ENCODE peak calls at places on chromosomes 3 and 15, in six cellular contexts. W is CD8-positive, alpha-beta T cell; Y is transverse colon; A is right atrium auricular region; K is fibroblast of lung; M is lower lobe of right lung. R is an unnamed sample.

GRCh38 chr15:70280781-70281180 is 183.1 kb upstream of the TLE3 start:
- DNase-seq in A (no peak), W (no peak), K (no peak), Y (peak; percentile 1), M (no peak), R (no peak)

GRCh38 chr15:33131880-33132279 is 62.6 kb downstream of the FMN1 start:
- DNase-seq in Y (no peak), A (no peak), K (peak; percentile 68), W (no peak), M (no peak), R (peak; percentile 47)

GRCh38 chr3:158152186-158152585 is 42.3 kb downstream of the RSRC1 start:
- DNase-seq in A (no peak), Y (no peak), W (no peak), M (no peak), K (peak; percentile 36), R (no peak)

GRCh38 chr3:162142511-162142910 is 645.9 kb downstream of the OTOL1 start:
- DNase-seq in K (peak; percentile 65), W (no peak), A (no peak), M (no peak), Y (no peak), R (no peak)

GRCh38 chr15:62560943-62561571 is 396.0 kb upstream of the C2CD4B start:
- DNase-seq in Y (peak; percentile 80), K (no peak), A (no peak), W (no peak), M (no peak), R (peak; percentile 75)

GRCh38 chr15:78004919-78005634 is 72.4 kb downstream of the TBC1D2B start:
- DNase-seq in M (peak; percentile 77), W (no peak), A (peak; percentile 86), Y (peak; percentile 60), K (peak; percentile 94), R (peak; percentile 51)

GRCh38 chr3:31462050-31462569 is 70.6 kb upstream of the STT3B start:
- DNase-seq in M (no peak), W (peak; percentile 11), A (no peak), K (no peak), Y (peak; percentile 34), R (no peak)

GRCh38 chr3:58116161-58116955 is 94.4 kb downstream of the DNASE1L3 start:
- DNase-seq in A (no peak), M (no peak), K (no peak), W (peak; percentile 47), Y (no peak), R (no peak)

GRCh38 chr3:71849674-71850073 is 64.7 kb upstream of the PROK2 start:
- DNase-seq in A (no peak), M (no peak), Y (no peak), K (no peak), W (no peak), R (no peak)

GRCh38 chr3:121488628-121489027 is 57.2 kb downstream of the POLQ start:
- DNase-seq in K (no peak), W (no peak), A (no peak), Y (no peak), M (no peak), R (no peak)

GRCh38 chr3:171142985-171143384 is 116.5 kb upstream of the SLC2A2 start:
- DNase-seq in K (peak; percentile 74), A (no peak), Y (no peak), M (no peak), W (no peak), R (no peak)

GRCh38 chr3:124829819-124830554 is 57.2 kb downstream of the ITGB5 start:
- DNase-seq in Y (no peak), W (no peak), M (no peak), K (no peak), A (peak; percentile 72), R (no peak)

GRCh38 chr15:95864467-95864886 is 466.0 kb upstream of the NR2F2 start:
- DNase-seq in W (no peak), K (peak; percentile 47), M (no peak), Y (peak; percentile 14), A (no peak), R (no peak)

GRCh38 chr15:99320374-99321215 is 69.3 kb downstream of the LRRC28 start:
- DNase-seq in A (no peak), W (no peak), M (no peak), Y (no peak), K (no peak), R (no peak)

GRCh38 chr15:90412356-90413194 is 24.5 kb downstream of the IQGAP1 start:
- DNase-seq in A (peak; percentile 71), K (peak; percentile 72), W (no peak), M (peak; percentile 63), Y (peak; percentile 66), R (no peak)

GRCh38 chr15:89196994-89197393 is 24.4 kb downstream of the RLBP1 start:
- DNase-seq in K (no peak), W (no peak), M (no peak), Y (peak; percentile 44), A (no peak), R (no peak)

GRCh38 chr15:57017024-57017423 is 98.6 kb downstream of the TCF12 start:
- DNase-seq in K (peak; percentile 42), A (no peak), M (no peak), Y (no peak), W (no peak), R (no peak)

GRCh38 chr3:137796993-137797392 is 32.9 kb downstream of the SOX14 start:
- DNase-seq in M (no peak), W (no peak), Y (no peak), A (no peak), K (no peak), R (no peak)

GRCh38 chr3:53085476-53085875 is 39.6 kb upstream of the SFMBT1 start:
- DNase-seq in Y (no peak), K (no peak), M (no peak), A (no peak), W (no peak), R (no peak)

GRCh38 chr3:13581485-13582365 is 32.8 kb downstream of the FBLN2 start:
- DNase-seq in A (no peak), K (peak; percentile 40), W (no peak), Y (no peak), M (no peak), R (peak; percentile 42)

GRCh38 chr3:31918179-31919165 is 62.6 kb downstream of the OSBPL10 start:
- DNase-seq in W (no peak), Y (no peak), A (no peak), M (no peak), K (peak; percentile 47), R (no peak)

GRCh38 chr3:67809370-67809935 is 155.0 kb upstream of the SUCLG2 start:
- DNase-seq in W (no peak), K (no peak), Y (no peak), A (no peak), M (no peak), R (no peak)

GRCh38 chr15:31332681-31333071 is 6.0 kb downstream of the KLF13 start:
- DNase-seq in A (no peak), K (no peak), W (no peak), M (no peak), Y (no peak), R (no peak)

GRCh38 chr15:101675015-101675414 is 22.8 kb upstream of the TM2D3 start:
- DNase-seq in W (no peak), M (no peak), Y (no peak), K (peak; percentile 70), A (no peak), R (no peak)

GRCh38 chr3:134711284-134711683 is 60.5 kb upstream of the KY start:
- DNase-seq in A (no peak), M (no peak), W (no peak), Y (no peak), K (no peak), R (no peak)

GRCh38 chr3:50237133-50237651 is 1.2 kb downstream of the GNAI2 start:
- DNase-seq in K (peak; percentile 42), Y (no peak), A (no peak), W (no peak), M (peak; percentile 60), R (peak; percentile 71)

GRCh38 chr3:129399145-129399894 is 29.1 kb downstream of the EFCAB12 start:
- DNase-seq in A (peak; percentile 88), M (peak; percentile 78), Y (peak; percentile 92), W (peak; percentile 40), K (peak; percentile 98), R (peak; percentile 93)

GRCh38 chr3:155792532-155792931 is 13.5 kb downstream of the C3orf33 start:
- DNase-seq in W (no peak), Y (no peak), A (no peak), K (no peak), M (no peak), R (no peak)
- H3K4me3 ChIP-seq in W (no peak overlapping the region), Y (no peak overlapping the region), A (no peak overlapping the region), K (no peak overlapping the region), M (no peak overlapping the region), R (no peak overlapping the region)

DNA sequence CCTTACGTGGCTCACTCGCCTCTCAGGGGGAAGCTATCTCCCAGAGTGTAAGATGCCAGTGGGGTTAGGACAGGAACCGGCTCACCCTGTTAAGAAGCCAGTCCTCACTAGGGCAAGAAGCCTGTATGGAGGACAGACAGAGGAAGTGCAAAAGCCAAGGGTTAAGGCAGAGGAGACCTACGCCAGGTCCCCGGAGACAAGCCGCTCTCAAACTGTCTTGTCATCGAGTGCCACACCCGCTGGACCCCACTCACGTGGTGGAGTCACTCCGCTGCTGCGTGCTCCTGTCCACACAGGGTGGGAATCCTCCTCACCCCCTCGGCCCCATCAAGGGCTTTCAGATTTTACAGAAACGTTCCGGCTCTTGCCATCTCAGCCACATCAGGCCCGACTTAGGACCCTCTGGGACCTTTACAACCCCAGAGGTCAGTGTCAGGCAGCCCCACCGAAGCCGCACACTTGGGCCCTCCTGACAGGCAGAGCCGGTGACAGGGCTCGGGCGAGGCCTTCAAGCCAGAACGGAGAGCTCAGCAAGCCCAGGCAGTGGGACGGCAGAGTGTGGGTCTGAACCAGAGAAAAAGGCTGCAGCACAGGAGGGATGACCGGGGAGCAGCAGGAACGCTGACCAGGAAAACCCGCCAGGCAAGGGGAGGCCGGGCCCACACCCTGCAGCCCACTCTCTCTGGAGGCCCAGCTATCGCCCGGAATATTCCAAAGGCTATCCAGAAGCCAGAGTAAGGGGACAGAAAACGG is 61.7 kb downstream of the XXYLT1 start:
- DNase-seq in Y (no peak), M (no peak), A (no peak), K (no peak), W (no peak), R (no peak)
- H3K4me1 ChIP-seq in Y (peaks cover 20% of the 10 kb centered on the region), M (peaks cover 51% of the 10 kb centered on the region), A (no peaks in the 10 kb centered on the region), K (peaks cover 41% of the 10 kb centered on the region), W (no peaks in the 10 kb centered on the region), R (peaks cover 11% of the 10 kb centered on the region)

GRCh38 chr3:127288921-127289645 is 1.2 kb upstream of the PRR20G start:
- DNase-seq in K (no peak), Y (no peak), W (no peak), M (no peak), A (no peak), R (no peak)
- TF ChIP-seq CTCF in K (no peak), Y (no peak), W (no peak), M (no peak), A (no peak), R (no peak)

DNA sequence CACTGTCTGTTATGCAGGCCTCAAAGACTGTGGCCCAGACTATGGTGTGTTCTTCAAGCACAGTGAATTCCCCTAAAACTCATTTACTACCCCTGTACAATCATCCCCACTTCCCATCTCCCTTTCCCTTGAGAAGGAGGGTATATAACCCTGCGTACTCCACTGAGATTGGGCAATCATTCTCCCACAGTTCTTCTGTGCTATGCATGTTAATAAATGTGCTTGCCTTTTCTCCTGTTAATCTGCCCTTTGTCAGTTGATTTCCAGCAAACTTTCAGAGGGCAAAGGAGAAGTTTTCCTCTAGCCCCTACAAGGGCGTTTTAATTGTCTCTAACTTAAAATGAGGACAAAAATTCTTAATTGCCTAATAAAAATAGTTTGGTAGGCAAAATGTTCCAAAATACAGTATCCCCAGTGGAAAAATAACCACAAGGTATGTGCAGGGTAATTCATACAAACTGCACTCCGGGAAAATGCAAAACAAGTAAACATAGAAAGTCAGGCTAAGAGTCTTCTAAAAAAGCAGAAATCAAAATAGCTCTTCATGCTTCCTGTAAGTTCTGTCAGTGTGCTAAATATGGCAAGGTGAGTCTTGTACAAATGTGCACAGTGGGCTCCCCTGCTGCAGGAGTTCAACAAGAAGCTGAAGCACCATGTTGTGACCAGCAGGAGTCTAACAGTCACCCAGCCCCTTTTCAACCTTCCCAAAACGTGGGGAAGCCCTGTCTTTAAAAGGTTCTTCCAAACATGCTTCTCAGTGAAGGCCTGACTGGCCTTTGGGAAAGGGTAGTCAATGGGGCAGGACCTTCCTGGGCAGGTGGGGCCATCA is 10.2 kb downstream of the ATP10A start:
- DNase-seq in M (no peak), A (no peak), K (no peak), W (no peak), Y (no peak), R (no peak)
- H3K4me3 ChIP-seq in M (no peak overlapping the region), A (no peak overlapping the region), K (no peak overlapping the region), W (no peak overlapping the region), Y (no peak overlapping the region), R (no peak overlapping the region)

R was measured in mucosa of descending colon.